ENCODE peak calls at places on chromosomes 13 and 19, in six cellular contexts. Z is tibial nerve, J is cardiac fibroblast, W is PC-9, D is right lobe of liver, C is nephron progenitor cell. N is an unnamed sample.

GRCh38 chr19:42242071-42242511 is 311 bp downstream of the GSK3A start:
- DNase-seq in Z (no peak), J (no peak), W (no peak), D (no peak), C (no peak), N (no peak)

GRCh38 chr19:6813659-6814058 is 41.2 kb downstream of the VAV1 start:
- DNase-seq in Z (no peak), J (no peak), W (no peak), D (no peak), C (no peak), N (no peak)

GRCh38 chr13:101390461-101390860 is 25.8 kb downstream of the NALCN start:
- DNase-seq in Z (no peak), J (peak), W (no peak), D (no peak), C (no peak), N (no peak)

GRCh38 chr19:38850976-38851621 is 1.3 kb upstream of the HNRNPL start:
- DNase-seq in Z (no peak), J (no peak), W (no peak), D (peak), C (peak), N (no peak)

GRCh38 chr19:21432590-21432989 is 35.7 kb downstream of the ZNF493 start:
- DNase-seq in Z (no peak), J (no peak), W (no peak), D (no peak), C (no peak), N (no peak)

GRCh38 chr13:48902421-48902820 is 73.3 kb upstream of the FNDC3A start:
- DNase-seq in Z (no peak), J (peak), W (no peak), D (peak), C (no peak), N (no peak)

GRCh38 chr19:41328157-41328817 is 18.3 kb downstream of the CCDC97 start:
- DNase-seq in Z (no peak), J (peak), W (no peak), D (peak), C (no peak), N (no peak)

GRCh38 chr13:114339779-114340534 is 25.7 kb downstream of the CHAMP1 start:
- DNase-seq in Z (no peak), J (peak), W (peak), D (no peak), C (no peak), N (no peak)

GRCh38 chr19:17005000-17005399 is 21.6 kb downstream of the CPAMD8 start:
- DNase-seq in Z (no peak), J (no peak), W (no peak), D (no peak), C (no peak), N (no peak)

GRCh38 chr13:30442854-30443379 is 20.6 kb downstream of the UBE2L5 start:
- DNase-seq in Z (no peak), J (no peak), W (no peak), D (no peak), C (no peak), N (peak)

GRCh38 chr13:101640797-101641400 is 188.4 kb downstream of the ITGBL1 start:
- DNase-seq in Z (no peak), J (peak), W (peak), D (no peak), C (no peak), N (no peak)

GRCh38 chr19:34482380-34483250 is 1.1 kb downstream of the WTIP start:
- DNase-seq in Z (no peak), J (peak), W (no peak), D (no peak), C (peak), N (no peak)

GRCh38 chr19:28066988-28067387 is 1146.0 kb downstream of the UQCRFS1 start:
- DNase-seq in Z (no peak), J (no peak), W (no peak), D (no peak), C (no peak), N (peak)

GRCh38 chr19:19517235-19517619 is 1.2 kb downstream of the NDUFA13 start:
- DNase-seq in Z (no peak), J (no peak), W (no peak), D (no peak), C (no peak), N (no peak)

GRCh38 chr19:39845172-39845571 is 1.0 kb downstream of the FBL start:
- DNase-seq in Z (no peak), J (no peak), W (no peak), D (no peak), C (no peak), N (no peak)

GRCh38 chr13:75263741-75264407 is 218.1 kb downstream of the TBC1D4 start:
- DNase-seq in Z (no peak), J (peak), W (no peak), D (no peak), C (no peak), N (no peak)

GRCh38 chr19:54420383-54421168 is 5.3 kb downstream of the TTYH1 start:
- DNase-seq in Z (peak), J (no peak), W (no peak), D (no peak), C (peak), N (no peak)

GRCh38 chr13:67052550-67053237 is 177.4 kb downstream of the PCDH9 start:
- DNase-seq in Z (no peak), J (no peak), W (no peak), D (no peak), C (no peak), N (no peak)
- TF ChIP-seq CTCF in Z (no peak), J (no peak), W (no peak), D (no peak), C (no peak), N (no peak)

GRCh38 chr19:49472936-49473335 is 1.1 kb upstream of the FLT3LG start:
- DNase-seq in Z (no peak), J (no peak), W (no peak), D (no peak), C (no peak), N (no peak)

GRCh38 chr19:49473868-49474544 is at the start of gene FLT3LG:
- DNase-seq in Z (peak), J (peak), W (peak), D (peak), C (peak), N (peak)

GRCh38 chr19:49475191-49475932 is 1.3 kb downstream of the FLT3LG start:
- DNase-seq in Z (no peak), J (no peak), W (no peak), D (no peak), C (no peak), N (no peak)

GRCh38 chr19:49474545-49474930 is 523 bp downstream of the FLT3LG start:
- DNase-seq in Z (no peak), J (no peak), W (no peak), D (no peak), C (no peak), N (no peak)

GRCh38 chr19:49475995-49476880 is 2.2 kb downstream of the FLT3LG start:
- DNase-seq in Z (no peak), J (no peak), W (no peak), D (no peak), C (peak), N (no peak)
- TF ChIP-seq CTCF in Z (peak), J (peak), W (peak), D (no peak), C (peak), N (peak)

GRCh38 chr19:36112678-36113077 is 1.7 kb downstream of the OVOL3 start:
- DNase-seq in Z (no peak), J (no peak), W (no peak), D (no peak), C (no peak), N (no peak)

GRCh38 chr19:36113425-36113824 is 1.2 kb downstream of the POLR2I start:
- DNase-seq in Z (no peak), J (no peak), W (no peak), D (no peak), C (no peak), N (no peak)

GRCh38 chr19:36115453-36116343 is at the start of gene TBCB:
- DNase-seq in Z (peak), J (peak), W (no peak), D (peak), C (peak), N (no peak)

GRCh38 chr19:36114763-36115452 is at the start of gene POLR2I:
- DNase-seq in Z (peak), J (peak), W (peak), D (peak), C (peak), N (peak)

GRCh38 chr19:36113895-36114762 is 546 bp downstream of the POLR2I start:
- DNase-seq in Z (no peak), J (peak), W (no peak), D (no peak), C (peak), N (no peak)
- TF ChIP-seq CTCF in Z (no peak), J (peak), W (peak), D (no peak), C (no peak), N (no peak)

GRCh38 chr19:48330012-48330681 is 4.8 kb downstream of the EMP3 start:
- DNase-seq in Z (peak), J (no peak), W (no peak), D (peak), C (peak), N (no peak)
- TF ChIP-seq CTCF in Z (no peak), J (no peak), W (no peak), D (peak), C (no peak), N (no peak)

GRCh38 chr13:38993381-38993780 is 2.8 kb upstream of the STOML3 start:
- DNase-seq in Z (no peak), J (no peak), W (no peak), D (no peak), C (no peak), N (no peak)

DNA sequence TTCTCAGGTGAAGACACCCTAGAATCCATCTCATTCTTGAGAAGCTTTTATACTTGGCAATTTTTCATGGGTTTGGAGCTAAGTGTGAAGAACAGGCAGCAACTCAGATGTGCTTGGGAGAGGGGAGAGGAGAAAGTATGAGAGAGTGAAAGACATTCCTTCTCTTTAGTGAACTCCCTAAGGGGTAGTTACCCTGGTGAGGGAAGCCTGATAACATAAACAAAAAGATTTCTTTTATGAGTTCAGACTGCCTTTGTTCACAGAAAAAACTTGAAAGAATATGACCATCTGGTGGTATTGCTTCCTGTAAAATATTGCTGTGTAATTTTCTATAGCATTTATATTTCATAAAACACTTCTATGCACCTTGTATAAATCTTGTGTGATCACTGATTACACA is at the start of gene STOML3:
- DNase-seq in Z (no peak), J (peak), W (no peak), D (no peak), C (no peak), N (no peak)
- TF ChIP-seq CTCF in Z (no peak), J (no peak), W (no peak), D (no peak), C (no peak), N (no peak)

GRCh38 chr19:1791879-1792278 is 20.2 kb downstream of the ATP8B3 start:
- DNase-seq in Z (no peak), J (no peak), W (no peak), D (peak), C (no peak), N (no peak)
- TF ChIP-seq CTCF in Z (no peak), J (no peak), W (no peak), D (no peak), C (no peak), N (no peak)

GRCh38 chr19:1780272-1780957 is 27.1 kb downstream of the ONECUT3 start:
- DNase-seq in Z (no peak), J (peak), W (peak), D (no peak), C (no peak), N (no peak)
- TF ChIP-seq CTCF in Z (no peak), J (no peak), W (no peak), D (no peak), C (no peak), N (no peak)

GRCh38 chr13:82477436-82477835 is 1404.8 kb downstream of the SLITRK1 start:
- DNase-seq in Z (no peak), J (no peak), W (no peak), D (no peak), C (no peak), N (no peak)

DNA sequence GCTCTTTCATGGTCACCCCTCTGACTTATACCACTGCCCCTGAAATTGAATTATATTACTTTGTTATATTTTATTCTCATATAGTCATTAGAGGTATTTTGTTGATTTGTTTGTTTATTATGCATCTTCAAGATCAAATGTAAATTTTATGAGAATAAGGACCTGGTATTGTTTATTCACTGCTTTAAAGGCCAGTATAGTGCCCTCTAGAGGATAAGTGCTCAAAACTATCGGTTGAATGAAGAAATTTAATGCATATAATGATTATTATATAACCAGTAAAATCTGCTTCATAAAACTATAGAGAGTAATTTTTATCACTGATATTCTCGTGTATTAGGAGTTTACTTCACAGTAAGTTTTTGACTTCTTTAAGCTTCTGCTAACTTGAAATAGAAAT is 1401.9 kb downstream of the SLITRK1 start:
- DNase-seq in Z (no peak), J (no peak), W (no peak), D (no peak), C (no peak), N (no peak)
- TF ChIP-seq CTCF in Z (no peak), J (no peak), W (peak), D (peak), C (peak), N (peak)